ENCODE peak calls at places on chromosome 16, in five cellular contexts. One of them, this sample, is unnamed.

GRCh38 chr16:72464597-72465368 is 292.8 kb upstream of the PMFBP1 start:
- DNase-seq in heart right ventricle: no peak
- DNase-seq in ovary: no peak
- DNase-seq in uterus: no peak
- DNase-seq in left ventricle myocardium inferior: no peak
- DNase-seq in this sample: no peak

GRCh38 chr16:80683646-80684045 is 120.8 kb downstream of the CDYL2 start:
- DNase-seq in heart right ventricle: no peak
- DNase-seq in ovary: no peak
- DNase-seq in uterus: no peak
- DNase-seq in left ventricle myocardium inferior: no peak
- DNase-seq in this sample: no peak

GRCh38 chr16:21001262-21001661 is 100.7 kb downstream of the LYRM1 start:
- DNase-seq in heart right ventricle: no peak
- DNase-seq in ovary: no peak
- DNase-seq in uterus: no peak
- DNase-seq in left ventricle myocardium inferior: no peak
- DNase-seq in this sample: no peak

GRCh38 chr16:30470170-30470512 is 2.4 kb upstream of the ITGAL start:
- DNase-seq in heart right ventricle: no peak
- DNase-seq in ovary: no peak
- DNase-seq in uterus: no peak
- DNase-seq in left ventricle myocardium inferior: no peak
- DNase-seq in this sample: no peak

GRCh38 chr16:57238682-57239081 is 6.4 kb upstream of the ARL2BP start:
- DNase-seq in heart right ventricle: no peak
- DNase-seq in ovary: no peak
- DNase-seq in uterus: no peak
- DNase-seq in left ventricle myocardium inferior: no peak
- DNase-seq in this sample: no peak

GRCh38 chr16:89035698-89036570 is 57.7 kb upstream of the ACSF3 start:
- DNase-seq in heart right ventricle: peak
- DNase-seq in ovary: no peak
- DNase-seq in uterus: no peak
- DNase-seq in left ventricle myocardium inferior: peak
- DNase-seq in this sample: no peak

GRCh38 chr16:3045758-3046505 is 429 bp upstream of the MMP25 start:
- DNase-seq in heart right ventricle: no peak
- DNase-seq in ovary: no peak
- DNase-seq in uterus: no peak
- DNase-seq in left ventricle myocardium inferior: no peak
- DNase-seq in this sample: no peak

GRCh38 chr16:17470002-17470870 is 524 bp downstream of the XYLT1 start:
- DNase-seq in heart right ventricle: no peak
- DNase-seq in ovary: peak
- DNase-seq in uterus: peak
- DNase-seq in left ventricle myocardium inferior: no peak
- DNase-seq in this sample: no peak

GRCh38 chr16:30748634-30749445 is 615 bp downstream of the PHKG2 start:
- DNase-seq in heart right ventricle: peak
- DNase-seq in ovary: peak
- DNase-seq in uterus: peak
- DNase-seq in left ventricle myocardium inferior: no peak
- DNase-seq in this sample: no peak

GRCh38 chr16:19522369-19523159 is 666 bp upstream of the GDE1 start:
- DNase-seq in heart right ventricle: no peak
- DNase-seq in ovary: no peak
- DNase-seq in uterus: no peak
- DNase-seq in left ventricle myocardium inferior: no peak
- DNase-seq in this sample: no peak

GRCh38 chr16:3846595-3847091 is 33.9 kb downstream of the CREBBP start:
- DNase-seq in heart right ventricle: no peak
- DNase-seq in ovary: no peak
- DNase-seq in uterus: no peak
- DNase-seq in left ventricle myocardium inferior: no peak
- DNase-seq in this sample: no peak

GRCh38 chr16:47503936-47504335 is 42.8 kb downstream of the PHKB start:
- DNase-seq in heart right ventricle: no peak
- DNase-seq in ovary: no peak
- DNase-seq in uterus: no peak
- DNase-seq in left ventricle myocardium inferior: no peak
- DNase-seq in this sample: no peak

GRCh38 chr16:48901712-48902374 is 291.9 kb upstream of the N4BP1 start:
- DNase-seq in heart right ventricle: no peak
- DNase-seq in ovary: no peak
- DNase-seq in uterus: no peak
- DNase-seq in left ventricle myocardium inferior: no peak
- DNase-seq in this sample: no peak

DNA sequence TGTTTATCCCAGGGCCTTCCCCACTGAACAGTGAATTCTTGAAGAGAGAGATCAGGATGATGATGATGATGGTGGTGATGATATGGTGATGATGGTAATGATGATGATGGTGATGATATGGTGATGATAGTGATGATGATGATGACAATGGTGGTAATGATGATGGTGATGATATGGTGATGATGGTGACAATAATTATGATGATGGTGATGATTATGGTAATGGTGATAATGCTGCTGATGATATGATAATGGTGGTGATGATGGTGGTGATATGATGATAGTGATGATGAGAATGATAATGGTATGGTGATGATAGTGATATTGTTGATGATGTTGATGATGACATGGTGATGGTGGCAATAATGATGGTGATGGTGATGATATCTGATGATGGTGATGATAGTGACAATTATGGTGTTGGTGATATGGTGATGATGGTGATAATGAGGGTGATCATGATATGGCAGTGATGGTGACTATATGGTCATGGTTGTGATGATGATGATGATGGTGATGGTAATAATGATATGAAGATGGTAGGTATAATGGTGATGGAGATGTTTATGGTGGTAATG is 99.9 kb downstream of the HAPSTR1 start:
- DNase-seq in heart right ventricle: no peak
- DNase-seq in ovary: no peak
- DNase-seq in uterus: no peak
- DNase-seq in left ventricle myocardium inferior: no peak
- DNase-seq in this sample: no peak
- H3K27ac ChIP-seq in heart right ventricle: no peak
- H3K27ac ChIP-seq in ovary: no peak
- H3K27ac ChIP-seq in uterus: no peak
- H3K27ac ChIP-seq in left ventricle myocardium inferior: no peak
- H3K27ac ChIP-seq in this sample: no peak

DNA sequence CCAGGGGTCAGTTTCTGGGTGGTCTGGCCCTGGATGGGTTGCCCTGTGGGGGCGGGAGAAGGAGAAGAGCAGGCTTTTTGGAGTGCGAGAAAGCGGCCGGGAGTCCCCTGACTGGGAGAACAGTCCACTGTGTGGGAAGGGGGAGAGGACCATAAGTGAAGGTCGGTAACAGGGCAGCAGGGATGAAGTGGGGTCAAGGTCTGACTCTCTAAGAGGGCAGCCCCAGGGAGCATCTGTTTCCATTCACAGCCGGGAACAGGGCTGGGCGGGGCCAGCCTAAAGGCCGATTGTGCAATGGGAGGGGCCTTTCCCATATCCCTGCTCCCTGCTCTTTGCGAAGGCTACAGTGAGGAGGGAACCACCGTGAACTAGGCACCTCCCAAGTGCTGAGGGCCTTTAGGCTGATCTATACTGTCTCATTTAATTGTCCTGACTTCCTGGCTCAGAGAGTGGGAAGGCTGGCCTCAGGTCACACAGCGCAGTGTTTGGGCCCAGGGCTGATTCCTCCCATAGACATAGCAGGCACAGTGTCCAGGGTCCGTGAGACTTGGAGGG is 10.4 kb upstream of the WFDC1 start:
- DNase-seq in heart right ventricle: peak
- DNase-seq in ovary: peak
- DNase-seq in uterus: peak
- DNase-seq in left ventricle myocardium inferior: peak
- DNase-seq in this sample: peak
- H3K4me3 ChIP-seq in heart right ventricle: no peak
- H3K4me3 ChIP-seq in ovary: no peak
- H3K4me3 ChIP-seq in uterus: no peak
- H3K4me3 ChIP-seq in left ventricle myocardium inferior: no peak
- H3K4me3 ChIP-seq in this sample: no peak

GRCh38 chr16:6362321-6362720 is 970.3 kb upstream of the RBFOX1 start:
- DNase-seq in heart right ventricle: no peak
- DNase-seq in ovary: no peak
- DNase-seq in uterus: no peak
- DNase-seq in left ventricle myocardium inferior: no peak
- DNase-seq in this sample: no peak
- H3K27ac ChIP-seq in heart right ventricle: no peak
- H3K27ac ChIP-seq in ovary: no peak
- H3K27ac ChIP-seq in uterus: no peak
- H3K27ac ChIP-seq in left ventricle myocardium inferior: no peak
- H3K27ac ChIP-seq in this sample: no peak

DNA sequence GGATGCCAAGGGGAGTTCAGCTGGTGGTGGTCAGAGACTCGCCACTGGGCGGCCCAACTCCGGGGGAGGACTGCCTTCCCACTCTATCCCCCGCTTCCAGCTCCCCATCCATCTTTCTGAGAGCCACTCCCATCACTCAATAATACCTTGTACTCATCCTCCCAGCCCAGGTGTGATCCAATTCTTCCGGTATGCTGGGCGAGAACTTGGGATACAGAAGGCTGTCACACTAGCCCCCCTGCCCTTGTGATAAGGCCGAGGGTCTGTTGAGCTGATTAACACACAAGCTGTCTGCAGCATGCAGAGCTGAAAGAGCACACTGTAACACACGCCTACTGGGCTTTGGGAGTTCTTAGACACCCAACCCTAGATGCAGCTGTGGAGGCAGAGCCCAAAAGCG is 460.4 kb upstream of the EEF2KMT start:
- DNase-seq in heart right ventricle: no peak
- DNase-seq in ovary: no peak
- DNase-seq in uterus: no peak
- DNase-seq in left ventricle myocardium inferior: no peak
- DNase-seq in this sample: no peak
- H3K4me3 ChIP-seq in heart right ventricle: no peak
- H3K4me3 ChIP-seq in ovary: no peak
- H3K4me3 ChIP-seq in uterus: no peak
- H3K4me3 ChIP-seq in left ventricle myocardium inferior: no peak
- H3K4me3 ChIP-seq in this sample: no peak